ENCODE peak calls at places on chromosome 11, in five cellular contexts. M is foreskin fibroblast; L is stimulated activated CD8-positive, alpha-beta memory T cell treated with anti-CD3 and anti-CD28 coated beads, Interleukin-7, amount 100 ng/mL, for 24 hours; W is activated naive CD8-positive, alpha-beta T cell treated with anti-CD3 and anti-CD28 coated beads for 36 hours; Z is left ventricle myocardium superior. T is an unnamed sample.

GRCh38 chr11:47143322-47143721 is 33.4 kb downstream of the ARFGAP2 start:
- DNase-seq in Z (peak), M (peak), L (no peak), W (no peak), T (no peak)

GRCh38 chr11:78683774-78684173 is 109.1 kb upstream of the NARS2 start:
- DNase-seq in L (no peak), M (no peak), W (no peak), Z (no peak), T (no peak)

GRCh38 chr11:120137187-120137610 is 714 bp downstream of the TRIM29 start:
- DNase-seq in W (no peak), L (no peak), Z (no peak), M (no peak), T (no peak)

GRCh38 chr11:131748146-131749050 is 378.0 kb downstream of the NTM start:
- DNase-seq in W (peak), M (peak), L (peak), Z (peak), T (no peak)

GRCh38 chr11:125300791-125301218 is 136.3 kb downstream of the PKNOX2 start:
- DNase-seq in Z (peak), W (no peak), L (no peak), M (peak), T (no peak)

GRCh38 chr11:111730871-111731591 is 35.2 kb downstream of the PPP2R1B start:
- DNase-seq in W (no peak), Z (peak), L (no peak), M (peak), T (no peak)

GRCh38 chr11:6319879-6320410 is 356 bp downstream of the CAVIN3 start:
- DNase-seq in Z (peak), M (peak), W (peak), L (no peak), T (no peak)

GRCh38 chr11:2186669-2187266 is 15.2 kb upstream of the TH start:
- DNase-seq in Z (peak), L (peak), M (peak), W (peak), T (peak)

GRCh38 chr11:1152316-1153104 is 5.2 kb upstream of the MUC5AC start:
- DNase-seq in M (no peak), L (no peak), Z (no peak), W (peak), T (no peak)

GRCh38 chr11:32829680-32830412 is at the start of gene PRRG4:
- DNase-seq in L (peak), Z (peak), W (peak), M (peak), T (peak)

GRCh38 chr11:269146-269890 is 8.9 kb upstream of the NLRP6 start:
- DNase-seq in M (no peak), Z (no peak), L (no peak), W (peak), T (peak)

GRCh38 chr11:76808158-76808557 is 25.0 kb downstream of the TSKU start:
- DNase-seq in W (no peak), M (no peak), Z (no peak), L (no peak), T (no peak)

GRCh38 chr11:126002181-126002580 is 56.3 kb downstream of the VSIG10L2 start:
- DNase-seq in M (no peak), Z (no peak), W (no peak), L (no peak), T (no peak)

GRCh38 chr11:111930472-111930871 is 6.7 kb upstream of the DIXDC1 start:
- DNase-seq in M (no peak), W (no peak), Z (no peak), L (no peak), T (no peak)

GRCh38 chr11:32015435-32015834 is 75.4 kb upstream of the RCN1 start:
- DNase-seq in W (no peak), M (no peak), Z (no peak), L (no peak), T (no peak)

GRCh38 chr11:27722117-27722844 is 22.0 kb upstream of the BDNF start:
- DNase-seq in L (no peak), M (peak), W (no peak), Z (no peak), T (no peak)

GRCh38 chr11:35389897-35390462 is 29.4 kb downstream of the SLC1A2 start:
- DNase-seq in Z (no peak), M (no peak), W (no peak), L (no peak), T (no peak)

GRCh38 chr11:5288108-5288911 is 13.4 kb downstream of the OR51B4 start:
- DNase-seq in L (no peak), Z (no peak), M (peak), W (no peak), T (no peak)

GRCh38 chr11:61511383-61511782 is 2.8 kb downstream of the LRRC10B start:
- DNase-seq in W (no peak), M (no peak), L (no peak), Z (no peak), T (no peak)

GRCh38 chr11:113840932-113841664 is 34.3 kb downstream of the USP28 start:
- DNase-seq in L (no peak), W (no peak), M (no peak), Z (no peak), T (no peak)

GRCh38 chr11:58832246-58832645 is 12.3 kb downstream of the GLYATL2 start:
- DNase-seq in L (no peak), M (peak), W (no peak), Z (no peak), T (no peak)

GRCh38 chr11:72204865-72205264 is 11.7 kb upstream of the FOLR2 start:
- DNase-seq in M (no peak), Z (no peak), W (no peak), L (no peak), T (no peak)

GRCh38 chr11:69444381-69445130 is 36.9 kb upstream of the LINC01488 start:
- DNase-seq in W (peak), L (no peak), M (peak), Z (peak), T (no peak)

GRCh38 chr11:108592591-108593213 is 866 bp downstream of the EXPH5 start:
- DNase-seq in M (peak), W (peak), Z (peak), L (no peak), T (peak)

GRCh38 chr11:60748821-60749220 is 7.8 kb upstream of the MS4A15 start:
- DNase-seq in M (no peak), W (no peak), L (no peak), Z (no peak), T (no peak)

GRCh38 chr11:112082729-112083128 is 3.8 kb downstream of the TIMM8B start:
- DNase-seq in M (peak), W (peak), Z (no peak), L (no peak), T (no peak)

GRCh38 chr11:61586792-61587430 is 6.0 kb upstream of the SYT7 start:
- DNase-seq in Z (no peak), M (no peak), L (no peak), W (no peak), T (no peak)

GRCh38 chr11:32396331-32396730 is 39.0 kb downstream of the WT1 start:
- DNase-seq in W (no peak), Z (no peak), L (no peak), M (no peak), T (no peak)

GRCh38 chr11:12235549-12235944 is 125.2 kb downstream of the MICAL2 start:
- DNase-seq in L (no peak), W (no peak), M (peak), Z (no peak), T (no peak)

GRCh38 chr11:34345991-34346480 is 11.8 kb downstream of the ABTB2 start:
- DNase-seq in W (no peak), L (no peak), Z (peak), M (peak), T (no peak)

GRCh38 chr11:85752890-85753581 is 57.9 kb downstream of the SYTL2 start:
- DNase-seq in Z (no peak), M (no peak), W (peak), L (peak), T (peak)

GRCh38 chr11:8596504-8597046 is 2.5 kb upstream of the STK33 start:
- DNase-seq in L (no peak), W (no peak), M (no peak), Z (no peak), T (no peak)